ENCODE peak calls at places on chromosome 19, in seven cellular contexts. One of them, this sample, is unnamed.

GRCh38 chr19:4851551-4852290 is 15.7 kb downstream of the PLIN3 start:
- DNase-seq in psoas muscle: peak; percentile 79
- DNase-seq in caudate nucleus: peak; percentile 5
- DNase-seq in HCT116: no peak
- DNase-seq in transverse colon: peak; percentile 70
- DNase-seq in esophagus squamous epithelium: no peak
- DNase-seq in H9: peak; percentile 89
- DNase-seq in this sample: peak; percentile 54

GRCh38 chr19:11722414-11722813 is 16.3 kb downstream of the ZNF823 start:
- DNase-seq in psoas muscle: no peak
- DNase-seq in caudate nucleus: no peak
- DNase-seq in HCT116: no peak
- DNase-seq in transverse colon: no peak
- DNase-seq in esophagus squamous epithelium: no peak
- DNase-seq in H9: no peak
- DNase-seq in this sample: no peak

GRCh38 chr19:5850743-5851293 is 431 bp downstream of the FUT3 start:
- DNase-seq in psoas muscle: no peak
- DNase-seq in caudate nucleus: no peak
- DNase-seq in HCT116: no peak
- DNase-seq in transverse colon: peak; percentile 66
- DNase-seq in esophagus squamous epithelium: no peak
- DNase-seq in H9: no peak
- DNase-seq in this sample: no peak

GRCh38 chr19:45955905-45956608 is 17.6 kb downstream of the NOVA2 start:
- DNase-seq in psoas muscle: peak; percentile 41
- DNase-seq in caudate nucleus: peak; percentile 81
- DNase-seq in HCT116: peak; percentile 35
- DNase-seq in transverse colon: no peak
- DNase-seq in esophagus squamous epithelium: no peak
- DNase-seq in H9: no peak
- DNase-seq in this sample: peak; percentile 95

GRCh38 chr19:11225172-11225571 is 14.2 kb upstream of the ANGPTL8 start:
- DNase-seq in psoas muscle: no peak
- DNase-seq in caudate nucleus: no peak
- DNase-seq in HCT116: no peak
- DNase-seq in transverse colon: no peak
- DNase-seq in esophagus squamous epithelium: no peak
- DNase-seq in H9: no peak
- DNase-seq in this sample: no peak

GRCh38 chr19:4415352-4415751 is 12.9 kb downstream of the CHAF1A start:
- DNase-seq in psoas muscle: no peak
- DNase-seq in caudate nucleus: no peak
- DNase-seq in HCT116: no peak
- DNase-seq in transverse colon: no peak
- DNase-seq in esophagus squamous epithelium: no peak
- DNase-seq in H9: peak; percentile 43
- DNase-seq in this sample: no peak

GRCh38 chr19:12880551-12881171 is 588 bp downstream of the DNASE2 start:
- DNase-seq in psoas muscle: peak; percentile 39
- DNase-seq in caudate nucleus: no peak
- DNase-seq in HCT116: no peak
- DNase-seq in transverse colon: no peak
- DNase-seq in esophagus squamous epithelium: no peak
- DNase-seq in H9: peak; percentile 53
- DNase-seq in this sample: no peak

GRCh38 chr19:50902640-50903039 is 8.6 kb downstream of the KLK4 start:
- DNase-seq in psoas muscle: no peak
- DNase-seq in caudate nucleus: no peak
- DNase-seq in HCT116: no peak
- DNase-seq in transverse colon: no peak
- DNase-seq in esophagus squamous epithelium: no peak
- DNase-seq in H9: no peak
- DNase-seq in this sample: no peak

GRCh38 chr19:778910-779653 is 18.2 kb upstream of the PTBP1 start:
- DNase-seq in psoas muscle: peak; percentile 68
- DNase-seq in caudate nucleus: no peak
- DNase-seq in HCT116: no peak
- DNase-seq in transverse colon: peak; percentile 38
- DNase-seq in esophagus squamous epithelium: no peak
- DNase-seq in H9: no peak
- DNase-seq in this sample: peak; percentile 93

GRCh38 chr19:50679177-50680125 is 30.2 kb downstream of the C19orf81 start:
- DNase-seq in psoas muscle: peak; percentile 70
- DNase-seq in caudate nucleus: peak; percentile 41
- DNase-seq in HCT116: peak; percentile 87
- DNase-seq in transverse colon: peak; percentile 77
- DNase-seq in esophagus squamous epithelium: no peak
- DNase-seq in H9: peak; percentile 86
- DNase-seq in this sample: peak; percentile 55

GRCh38 chr19:952049-952679 is 26.3 kb downstream of the ARID3A start:
- DNase-seq in psoas muscle: no peak
- DNase-seq in caudate nucleus: no peak
- DNase-seq in HCT116: no peak
- DNase-seq in transverse colon: no peak
- DNase-seq in esophagus squamous epithelium: no peak
- DNase-seq in H9: no peak
- DNase-seq in this sample: no peak

GRCh38 chr19:36054733-36055686 is at the start of gene WDR62:
- DNase-seq in psoas muscle: peak; percentile 94
- DNase-seq in caudate nucleus: peak; percentile 97
- DNase-seq in HCT116: peak; percentile 83
- DNase-seq in transverse colon: peak; percentile 94
- DNase-seq in esophagus squamous epithelium: peak; percentile 89
- DNase-seq in H9: peak; percentile 92
- DNase-seq in this sample: no peak

GRCh38 chr19:597406-598315 is 8.0 kb downstream of the HCN2 start:
- DNase-seq in psoas muscle: no peak
- DNase-seq in caudate nucleus: no peak
- DNase-seq in HCT116: peak; percentile 31
- DNase-seq in transverse colon: no peak
- DNase-seq in esophagus squamous epithelium: no peak
- DNase-seq in H9: no peak
- DNase-seq in this sample: no peak

GRCh38 chr19:36401475-36401874 is 17.0 kb downstream of the ZFP82 start:
- DNase-seq in psoas muscle: no peak
- DNase-seq in caudate nucleus: no peak
- DNase-seq in HCT116: no peak
- DNase-seq in transverse colon: no peak
- DNase-seq in esophagus squamous epithelium: no peak
- DNase-seq in H9: no peak
- DNase-seq in this sample: no peak

GRCh38 chr19:14114854-14115253 is 2.7 kb downstream of the PRKACA start:
- DNase-seq in psoas muscle: peak; percentile 71
- DNase-seq in caudate nucleus: no peak
- DNase-seq in HCT116: no peak
- DNase-seq in transverse colon: peak; percentile 71
- DNase-seq in esophagus squamous epithelium: no peak
- DNase-seq in H9: peak; percentile 67
- DNase-seq in this sample: no peak

GRCh38 chr19:7677664-7678311 is 898 bp downstream of the MCEMP1 start:
- DNase-seq in psoas muscle: no peak
- DNase-seq in caudate nucleus: no peak
- DNase-seq in HCT116: no peak
- DNase-seq in transverse colon: no peak
- DNase-seq in esophagus squamous epithelium: no peak
- DNase-seq in H9: no peak
- DNase-seq in this sample: no peak

GRCh38 chr19:4976412-4977298 is 7.7 kb downstream of the KDM4B start:
- DNase-seq in psoas muscle: peak; percentile 83
- DNase-seq in caudate nucleus: peak; percentile 24
- DNase-seq in HCT116: no peak
- DNase-seq in transverse colon: peak; percentile 66
- DNase-seq in esophagus squamous epithelium: peak; percentile 38
- DNase-seq in H9: peak; percentile 64
- DNase-seq in this sample: peak; percentile 66

GRCh38 chr19:51687791-51688664 is 5.1 kb upstream of the SPACA6 start:
- DNase-seq in psoas muscle: peak; percentile 72
- DNase-seq in caudate nucleus: peak; percentile 55
- DNase-seq in HCT116: no peak
- DNase-seq in transverse colon: peak; percentile 48
- DNase-seq in esophagus squamous epithelium: no peak
- DNase-seq in H9: peak; percentile 80
- DNase-seq in this sample: peak; percentile 46

GRCh38 chr19:6126335-6126974 is 9.0 kb upstream of the ACSBG2 start:
- DNase-seq in psoas muscle: no peak
- DNase-seq in caudate nucleus: no peak
- DNase-seq in HCT116: peak; percentile 91
- DNase-seq in transverse colon: no peak
- DNase-seq in esophagus squamous epithelium: no peak
- DNase-seq in H9: peak; percentile 50
- DNase-seq in this sample: peak; percentile 48

GRCh38 chr19:11267316-11268085 is 5.2 kb upstream of the DOCK6 start:
- DNase-seq in psoas muscle: no peak
- DNase-seq in caudate nucleus: no peak
- DNase-seq in HCT116: no peak
- DNase-seq in transverse colon: no peak
- DNase-seq in esophagus squamous epithelium: no peak
- DNase-seq in H9: no peak
- DNase-seq in this sample: no peak

GRCh38 chr19:56076413-56076998 is 44.6 kb downstream of the ZNF787 start:
- DNase-seq in psoas muscle: no peak
- DNase-seq in caudate nucleus: no peak
- DNase-seq in HCT116: peak; percentile 28
- DNase-seq in transverse colon: peak; percentile 67
- DNase-seq in esophagus squamous epithelium: no peak
- DNase-seq in H9: no peak
- DNase-seq in this sample: no peak

GRCh38 chr19:53333071-53333465 is 481 bp upstream of the ZNF845 start:
- DNase-seq in psoas muscle: peak; percentile 29
- DNase-seq in caudate nucleus: no peak
- DNase-seq in HCT116: no peak
- DNase-seq in transverse colon: peak; percentile 44
- DNase-seq in esophagus squamous epithelium: no peak
- DNase-seq in H9: peak; percentile 84
- DNase-seq in this sample: peak; percentile 57

GRCh38 chr19:11092181-11092538 is 2.9 kb downstream of the LDLR start:
- DNase-seq in psoas muscle: no peak
- DNase-seq in caudate nucleus: no peak
- DNase-seq in HCT116: peak; percentile 56
- DNase-seq in transverse colon: no peak
- DNase-seq in esophagus squamous epithelium: no peak
- DNase-seq in H9: no peak
- DNase-seq in this sample: no peak

GRCh38 chr19:39951686-39952085 is 17.3 kb upstream of the FCGBP start:
- DNase-seq in psoas muscle: no peak
- DNase-seq in caudate nucleus: no peak
- DNase-seq in HCT116: no peak
- DNase-seq in transverse colon: no peak
- DNase-seq in esophagus squamous epithelium: no peak
- DNase-seq in H9: no peak
- DNase-seq in this sample: no peak

GRCh38 chr19:38538386-38538785 is 79.4 kb downstream of the MAP4K1 start:
- DNase-seq in psoas muscle: no peak
- DNase-seq in caudate nucleus: no peak
- DNase-seq in HCT116: no peak
- DNase-seq in transverse colon: no peak
- DNase-seq in esophagus squamous epithelium: no peak
- DNase-seq in H9: no peak
- DNase-seq in this sample: no peak

GRCh38 chr19:50311723-50312635 is 17.2 kb downstream of the KCNC3 start:
- DNase-seq in psoas muscle: no peak
- DNase-seq in caudate nucleus: no peak
- DNase-seq in HCT116: no peak
- DNase-seq in transverse colon: no peak
- DNase-seq in esophagus squamous epithelium: no peak
- DNase-seq in H9: peak; percentile 85
- DNase-seq in this sample: no peak

DNA sequence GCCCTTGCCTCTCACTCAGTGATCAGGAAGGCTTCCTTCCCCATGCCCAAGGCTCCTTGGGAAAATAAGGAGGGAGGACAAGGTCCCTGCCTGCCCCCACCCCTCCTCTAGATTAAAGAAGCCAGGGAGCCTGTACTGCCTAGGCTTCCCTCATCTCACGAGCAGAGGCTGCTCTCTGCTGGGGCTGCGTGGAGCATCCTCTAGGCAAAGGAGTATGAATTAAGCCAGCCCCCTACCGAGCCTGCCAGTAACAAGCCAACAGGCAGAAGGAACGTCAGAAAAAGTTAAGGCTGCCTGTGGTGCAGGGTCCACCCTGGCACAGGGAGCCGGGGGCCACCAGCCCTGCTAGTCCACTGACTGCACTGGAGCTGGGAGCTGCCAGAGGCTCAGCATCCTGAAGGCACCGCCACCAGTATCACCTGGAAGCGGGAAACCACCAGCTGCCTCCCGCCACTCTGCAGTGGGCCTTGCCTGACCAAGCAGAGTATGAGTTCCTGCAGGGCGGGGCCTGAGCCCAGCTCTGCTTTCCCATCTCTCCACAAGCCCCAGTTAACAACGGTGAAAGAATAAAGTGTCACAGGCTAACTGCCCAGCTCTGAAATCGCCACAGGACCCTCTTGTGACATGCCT is 6.8 kb downstream of the NAPA start:
- DNase-seq in psoas muscle: no peak
- DNase-seq in caudate nucleus: no peak
- DNase-seq in HCT116: no peak
- DNase-seq in transverse colon: no peak
- DNase-seq in esophagus squamous epithelium: no peak
- DNase-seq in H9: no peak
- DNase-seq in this sample: no peak
- H3K27ac ChIP-seq in psoas muscle: peak overlapping the region; percentile 99
- H3K27ac ChIP-seq in caudate nucleus: peak overlapping the region; percentile 53
- H3K27ac ChIP-seq in HCT116: no peak overlapping the region
- H3K27ac ChIP-seq in transverse colon: no peak overlapping the region
- H3K27ac ChIP-seq in esophagus squamous epithelium: no peak overlapping the region
- H3K27ac ChIP-seq in H9: no peak overlapping the region
- H3K27ac ChIP-seq in this sample: no peak overlapping the region

GRCh38 chr19:42498387-42498786 is 29.9 kb downstream of the CEACAM1 start:
- DNase-seq in psoas muscle: no peak
- DNase-seq in caudate nucleus: no peak
- DNase-seq in HCT116: no peak
- DNase-seq in transverse colon: no peak
- DNase-seq in esophagus squamous epithelium: no peak
- DNase-seq in H9: no peak
- DNase-seq in this sample: no peak
- H3K27ac ChIP-seq in psoas muscle: no peak overlapping the region
- H3K27ac ChIP-seq in caudate nucleus: peak overlapping the region; percentile 53
- H3K27ac ChIP-seq in HCT116: no peak overlapping the region
- H3K27ac ChIP-seq in transverse colon: peak overlapping the region; percentile 80
- H3K27ac ChIP-seq in esophagus squamous epithelium: peak overlapping the region; percentile 18
- H3K27ac ChIP-seq in H9: no peak overlapping the region
- H3K27ac ChIP-seq in this sample: no peak overlapping the region

DNA sequence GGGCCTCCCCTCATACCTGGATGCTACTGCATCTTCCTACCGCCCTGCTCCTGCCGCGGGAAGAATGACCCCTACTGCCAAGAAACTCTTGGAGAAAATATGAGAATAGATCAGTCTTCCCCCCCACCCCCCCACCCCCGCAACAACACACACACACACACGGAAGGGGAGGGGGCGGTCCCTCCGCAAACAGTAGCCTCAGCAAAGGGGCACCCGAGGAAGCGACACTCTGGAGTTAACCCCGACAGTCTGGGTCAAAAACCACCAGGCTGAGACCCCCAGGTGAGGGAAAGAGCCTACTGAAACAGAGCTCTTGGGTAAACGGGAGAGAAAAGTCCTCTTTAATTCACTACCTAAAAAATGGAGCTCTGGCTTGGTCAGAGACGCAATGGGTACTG is 1.2 kb downstream of the MED26 start:
- DNase-seq in psoas muscle: no peak
- DNase-seq in caudate nucleus: no peak
- DNase-seq in HCT116: no peak
- DNase-seq in transverse colon: no peak
- DNase-seq in esophagus squamous epithelium: no peak
- DNase-seq in H9: no peak
- DNase-seq in this sample: no peak
- H3K27ac ChIP-seq in psoas muscle: peak overlapping the region; percentile 98
- H3K27ac ChIP-seq in caudate nucleus: no peak overlapping the region
- H3K27ac ChIP-seq in HCT116: peak overlapping the region; percentile 63
- H3K27ac ChIP-seq in transverse colon: peak overlapping the region; percentile 94
- H3K27ac ChIP-seq in esophagus squamous epithelium: peak overlapping the region; percentile 92
- H3K27ac ChIP-seq in H9: no peak overlapping the region
- H3K27ac ChIP-seq in this sample: peak overlapping the region; percentile 40

GRCh38 chr19:18385675-18386542 is at the start of gene GDF15:
- DNase-seq in psoas muscle: peak; percentile 59
- DNase-seq in caudate nucleus: no peak
- DNase-seq in HCT116: peak; percentile 90
- DNase-seq in transverse colon: peak; percentile 96
- DNase-seq in esophagus squamous epithelium: no peak
- DNase-seq in H9: peak; percentile 94
- DNase-seq in this sample: no peak
- H3K27ac ChIP-seq in psoas muscle: no peak within 1 kb of the TSS
- H3K27ac ChIP-seq in caudate nucleus: no peak within 1 kb of the TSS
- H3K27ac ChIP-seq in HCT116: peak within 1 kb of the TSS; percentile 82
- H3K27ac ChIP-seq in transverse colon: peak within 1 kb of the TSS; percentile 80
- H3K27ac ChIP-seq in esophagus squamous epithelium: peak within 1 kb of the TSS; percentile 51
- H3K27ac ChIP-seq in H9: no peak within 1 kb of the TSS
- H3K27ac ChIP-seq in this sample: no peak within 1 kb of the TSS

This sample was measured in SJSA1.